ENCODE peak calls at places on chromosomes 3 and 15, in five cellular contexts. U is prostate gland, X is cardiac fibroblast, Z is BJ, A is foreskin fibroblast. W is an unnamed sample.
A peak's percentile ranks its signal among the peaks of the same experiment; 100 is the strongest.

GRCh38 chr3:177282028-177282655 is 84.9 kb upstream of the TBL1XR1 start:
- DNase-seq in U (no peak), X (no peak), Z (no peak), A (no peak), W (no peak)

GRCh38 chr3:127105587-127105986 is 87.3 kb upstream of the PRR23E start:
- DNase-seq in U (no peak), X (no peak), Z (no peak), A (no peak), W (no peak)

GRCh38 chr15:67550522-67550921 is 8.0 kb downstream of the MAP2K5 start:
- DNase-seq in U (no peak), Z (no peak), X (peak; percentile 17), A (peak; percentile 16), W (no peak)

GRCh38 chr3:79994397-79994796 is 226.6 kb upstream of the ROBO1 start:
- DNase-seq in U (no peak), Z (no peak), A (no peak), X (no peak), W (no peak)

GRCh38 chr3:167820114-167820865 is 84.8 kb downstream of the SERPINI1 start:
- DNase-seq in X (no peak), A (no peak), U (no peak), Z (no peak), W (no peak)

GRCh38 chr3:146326875-146327543 is 76.1 kb upstream of the PLSCR4 start:
- DNase-seq in Z (peak; percentile 18), A (peak; percentile 89), U (no peak), X (peak; percentile 91), W (no peak)

GRCh38 chr3:127252446-127252845 is 35.4 kb downstream of the PRR20G start:
- DNase-seq in A (no peak), Z (no peak), X (no peak), U (no peak), W (no peak)

GRCh38 chr15:92907880-92908279 is 7.8 kb downstream of the CHD2 start:
- DNase-seq in X (peak; percentile 92), A (peak; percentile 85), U (peak; percentile 8), Z (peak; percentile 65), W (peak; percentile 49)

GRCh38 chr3:186596568-186597287 is 16.1 kb upstream of the AHSG start:
- DNase-seq in A (peak; percentile 28), U (no peak), Z (no peak), X (peak; percentile 14), W (no peak)

GRCh38 chr3:188775412-188775811 is 396.4 kb upstream of the TPRG1 start:
- DNase-seq in X (no peak), A (no peak), Z (no peak), U (no peak), W (no peak)

GRCh38 chr3:188772886-188773285 is 398.9 kb upstream of the TPRG1 start:
- DNase-seq in A (peak; percentile 80), Z (no peak), U (no peak), X (peak; percentile 79), W (peak; percentile 80)

GRCh38 chr3:188764609-188765008 is 407.2 kb upstream of the TPRG1 start:
- DNase-seq in Z (no peak), U (no peak), X (no peak), A (no peak), W (no peak)

GRCh38 chr3:188769833-188770232 is 401.9 kb upstream of the TPRG1 start:
- DNase-seq in Z (no peak), U (no peak), X (no peak), A (peak; percentile 42), W (no peak)
- H3K4me3 ChIP-seq in Z (no peak overlapping the region), U (no peak overlapping the region), X (no peak overlapping the region), A (no peak overlapping the region), W (no peak overlapping the region)

GRCh38 chr3:62188547-62189375 is 184.6 kb downstream of the FEZF2 start:
- DNase-seq in X (peak; percentile 87), U (peak; percentile 75), A (peak; percentile 90), Z (peak; percentile 16), W (peak; percentile 43)
- H3K4me3 ChIP-seq in X (no peak overlapping the region), U (no peak overlapping the region), A (no peak overlapping the region), Z (no peak overlapping the region), W (no peak overlapping the region)

DNA sequence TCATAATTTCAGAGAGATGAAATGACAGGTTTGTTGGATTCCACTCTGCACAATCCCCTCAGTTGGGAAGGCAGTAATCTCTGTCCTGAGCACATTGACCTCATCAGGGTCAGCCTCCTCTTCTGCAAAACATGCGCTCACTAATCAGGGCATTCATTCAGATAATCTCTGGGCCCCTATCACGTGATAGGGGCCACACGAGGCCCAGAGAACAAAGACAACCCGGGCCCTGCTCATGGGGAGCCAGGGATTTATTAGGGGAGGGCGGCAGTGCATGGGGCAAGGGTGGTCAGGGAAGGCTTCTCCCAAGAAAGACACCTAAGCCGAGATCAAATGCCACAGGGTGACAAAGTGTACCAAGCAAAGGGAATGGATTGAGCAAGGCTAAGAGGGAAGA is 1.1 kb downstream of the TCTA start:
- DNase-seq in U (no peak), A (no peak), X (no peak), Z (no peak), W (no peak)
- H3K4me3 ChIP-seq in U (peak overlapping the region; percentile 98), A (peak overlapping the region; percentile 91), X (peak overlapping the region; percentile 87), Z (no peak overlapping the region), W (peak overlapping the region; percentile 87)

DNA sequence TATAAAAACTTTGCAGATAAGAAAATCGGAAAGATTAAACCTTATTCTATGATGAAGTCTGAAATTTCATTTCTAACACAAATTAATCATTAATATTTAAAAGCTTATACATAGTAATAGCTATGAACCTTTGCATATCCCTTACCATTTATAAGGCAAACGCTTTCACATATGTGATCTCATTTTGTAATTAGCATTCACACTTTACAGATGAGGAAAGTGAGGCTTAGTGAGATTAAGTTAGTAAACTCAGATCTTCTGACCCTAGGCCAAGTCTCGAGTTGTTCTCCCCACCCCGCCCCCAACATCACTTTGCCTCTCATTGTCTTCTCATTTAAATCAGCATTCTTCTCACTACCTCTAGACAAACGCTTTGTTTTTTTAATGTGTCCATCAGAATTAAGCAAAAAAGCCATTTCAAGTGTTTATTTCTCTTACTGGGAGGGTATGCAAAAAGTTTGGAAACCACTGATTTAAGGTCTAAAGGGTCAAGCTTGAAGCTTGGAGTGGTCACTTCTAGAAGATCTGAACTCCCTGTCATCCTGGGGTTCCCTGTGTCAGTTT is 172.9 kb upstream of the BCL6 start:
- DNase-seq in Z (no peak), X (no peak), U (no peak), A (no peak), W (no peak)
- H3K4me3 ChIP-seq in Z (no peak overlapping the region), X (no peak overlapping the region), U (no peak overlapping the region), A (no peak overlapping the region), W (no peak overlapping the region)

GRCh38 chr3:114718897-114719208 is 425.0 kb downstream of the TIGIT start:
- DNase-seq in Z (no peak), A (no peak), X (no peak), U (no peak), W (no peak)
- H3K4me3 ChIP-seq in Z (no peak overlapping the region), A (no peak overlapping the region), X (no peak overlapping the region), U (no peak overlapping the region), W (no peak overlapping the region)

W was measured in skeletal muscle cell.